ENCODE peak calls at places on chromosome 9, in five cellular contexts. M is mesendoderm, D is IMR-90, J is H9, U is mesenchymal stem cell. K is an unnamed sample.

GRCh38 chr9:133305731-133306130 is 30.3 kb downstream of the SURF6 start:
- DNase-seq in D (no peak), J (no peak), U (no peak), M (no peak), K (no peak)

GRCh38 chr9:7879551-7880245 is 80.1 kb upstream of the DMAC1 start:
- DNase-seq in J (peak), U (no peak), M (peak), D (no peak), K (peak)

GRCh38 chr9:108100571-108100970 is 611.0 kb upstream of the KLF4 start:
- DNase-seq in U (no peak), D (no peak), M (no peak), J (no peak), K (no peak)

GRCh38 chr9:101702257-101702656 is 36.2 kb downstream of the GRIN3A start:
- DNase-seq in J (no peak), M (no peak), U (no peak), D (no peak), K (no peak)

GRCh38 chr9:1759901-1760300 is 255.2 kb upstream of the SMARCA2 start:
- DNase-seq in M (peak), D (no peak), J (peak), U (no peak), K (no peak)

GRCh38 chr9:98575379-98576346 is 133.1 kb downstream of the GABBR2 start:
- DNase-seq in D (peak), J (no peak), U (peak), M (peak), K (no peak)

GRCh38 chr9:90300901-90301688 is 341.5 kb downstream of the DIRAS2 start:
- DNase-seq in D (peak), J (no peak), M (peak), U (peak), K (no peak)

GRCh38 chr9:137778336-137778735 is 99.2 kb upstream of the CACNA1B start:
- DNase-seq in U (no peak), D (no peak), M (no peak), J (no peak), K (no peak)

GRCh38 chr9:127796225-127796813 is 6.4 kb upstream of the FPGS start:
- DNase-seq in D (peak), J (no peak), U (peak), M (no peak), K (no peak)

GRCh38 chr9:128927731-128928411 is 7.1 kb downstream of the PHYHD1 start:
- DNase-seq in M (peak), J (peak), U (peak), D (peak), K (peak)

GRCh38 chr9:100880284-100880683 is 148.2 kb upstream of the PLPPR1 start:
- DNase-seq in D (no peak), J (no peak), M (no peak), U (no peak), K (no peak)

GRCh38 chr9:36731576-36731975 is 158.9 kb downstream of the MELK start:
- DNase-seq in M (no peak), D (peak), J (no peak), U (no peak), K (no peak)

GRCh38 chr9:551986-552930 is 289.2 kb upstream of the DMRT1 start:
- DNase-seq in D (no peak), J (no peak), M (peak), U (no peak), K (no peak)

GRCh38 chr9:99633260-99633659 is 188.4 kb upstream of the NR4A3 start:
- DNase-seq in U (no peak), D (no peak), M (no peak), J (no peak), K (no peak)

GRCh38 chr9:613771-614347 is 227.6 kb upstream of the DMRT1 start:
- DNase-seq in U (peak), J (peak), D (peak), M (peak), K (peak)

GRCh38 chr9:1939926-1940368 is 75.2 kb upstream of the SMARCA2 start:
- DNase-seq in J (peak), U (no peak), D (peak), M (peak), K (no peak)

GRCh38 chr9:128072144-128073021 is 4.4 kb downstream of the SLC25A25 start:
- DNase-seq in M (no peak), U (peak), D (peak), J (no peak), K (no peak)

GRCh38 chr9:35966433-35966832 is 8.5 kb upstream of the OR2S2 start:
- DNase-seq in J (no peak), M (no peak), U (no peak), D (no peak), K (no peak)

GRCh38 chr9:121871431-121872025 is 220.1 kb downstream of the DAB2IP start:
- DNase-seq in D (peak), U (no peak), J (no peak), M (no peak), K (no peak)

GRCh38 chr9:33850677-33851076 is 33.7 kb downstream of the UBE2R2 start:
- DNase-seq in U (no peak), M (no peak), D (no peak), J (no peak), K (no peak)

GRCh38 chr9:129995409-129996160 is 47.4 kb downstream of the FNBP1 start:
- DNase-seq in D (peak), J (no peak), M (no peak), U (peak), K (no peak)

GRCh38 chr9:70746760-70747159 is 332.3 kb upstream of the KLF9 start:
- DNase-seq in D (no peak), M (no peak), U (no peak), J (no peak), K (no peak)

GRCh38 chr9:38068616-38068865 is 486 bp downstream of the SHB start:
- DNase-seq in J (no peak), M (no peak), U (peak), D (peak), K (no peak)

GRCh38 chr9:136584401-136585328 is 38.8 kb upstream of the NOTCH1 start:
- DNase-seq in D (no peak), M (no peak), U (no peak), J (no peak), K (no peak)

GRCh38 chr9:136587145-136587943 is 41.5 kb upstream of the NOTCH1 start:
- DNase-seq in U (peak), J (peak), D (peak), M (peak), K (no peak)

GRCh38 chr9:136586391-136586790 is 40.5 kb upstream of the NOTCH1 start:
- DNase-seq in J (no peak), U (no peak), D (no peak), M (no peak), K (no peak)

GRCh38 chr9:136582977-136583735 is 37.3 kb upstream of the NOTCH1 start:
- DNase-seq in J (no peak), D (no peak), U (no peak), M (no peak), K (no peak)

GRCh38 chr9:136585531-136586120 is 39.8 kb upstream of the NOTCH1 start:
- DNase-seq in M (no peak), U (no peak), D (no peak), J (no peak), K (no peak)
- H2BK120ac ChIP-seq in M (no peak), U (peak), D (no peak), J (no peak), K (peak)

GRCh38 chr9:81611664-81612063 is 77.7 kb downstream of the TLE1 start:
- DNase-seq in U (no peak), J (no peak), D (no peak), M (no peak), K (no peak)

GRCh38 chr9:81610739-81611107 is 78.6 kb downstream of the TLE1 start:
- DNase-seq in U (no peak), D (no peak), J (no peak), M (no peak), K (no peak)

GRCh38 chr9:81614335-81614734 is 75.0 kb downstream of the TLE1 start:
- DNase-seq in J (no peak), U (no peak), D (no peak), M (no peak), K (no peak)

GRCh38 chr9:81616141-81616540 is 73.2 kb downstream of the TLE1 start:
- DNase-seq in J (no peak), D (no peak), U (no peak), M (no peak), K (no peak)

GRCh38 chr9:81613002-81613750 is 76.2 kb downstream of the TLE1 start:
- DNase-seq in D (peak), U (peak), J (no peak), M (no peak), K (no peak)
- H2BK120ac ChIP-seq in D (peak), U (no peak), J (no peak), M (no peak), K (no peak)

GRCh38 chr9:132245465-132245864 is 83.6 kb downstream of the NTNG2 start:
- DNase-seq in D (no peak), U (no peak), J (peak), M (no peak), K (no peak)
- H2BK120ac ChIP-seq in D (no peak), U (no peak), J (no peak), M (no peak), K (no peak)

GRCh38 chr9:110895141-110895912 is 142.9 kb downstream of the LPAR1 start:
- DNase-seq in M (no peak), D (no peak), J (no peak), U (no peak), K (no peak)
- H2BK120ac ChIP-seq in M (no peak), D (no peak), J (no peak), U (no peak), K (no peak)

DNA sequence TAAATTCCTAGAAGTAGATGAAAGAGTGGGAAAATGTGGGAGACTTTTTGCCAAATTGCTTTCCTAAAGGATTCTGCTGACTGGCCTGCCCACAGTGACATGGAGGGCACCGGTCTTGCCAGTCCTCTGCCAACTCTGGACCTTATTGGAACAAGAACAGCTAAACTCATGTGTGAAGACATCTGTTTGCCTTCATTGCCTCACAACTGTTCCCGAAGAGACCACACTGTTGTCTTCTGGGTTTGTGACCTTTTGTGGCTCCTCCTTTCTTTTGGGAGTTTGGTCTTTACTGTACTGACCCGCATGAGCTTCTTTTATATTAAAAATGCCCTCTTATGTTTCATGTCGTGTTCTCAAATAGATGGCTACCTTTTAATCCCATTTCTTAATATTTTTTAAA is 16.1 kb upstream of the WNK2 start:
- DNase-seq in M (no peak), U (no peak), D (no peak), J (no peak), K (no peak)
- H2BK120ac ChIP-seq in M (no peak), U (no peak), D (no peak), J (no peak), K (no peak)

GRCh38 chr9:16028516-16028915 is 475.7 kb downstream of the CCDC171 start:
- DNase-seq in D (peak), U (peak), J (no peak), M (no peak), K (no peak)

GRCh38 chr9:16030513-16031185 is 477.8 kb downstream of the CCDC171 start:
- DNase-seq in D (peak), M (peak), J (no peak), U (peak), K (no peak)

GRCh38 chr9:16029056-16029615 is 476.3 kb downstream of the CCDC171 start:
- DNase-seq in J (no peak), M (no peak), D (peak), U (peak), K (no peak)

GRCh38 chr9:16031486-16031885 is 478.6 kb downstream of the CCDC171 start:
- DNase-seq in M (peak), J (no peak), D (no peak), U (no peak), K (no peak)

DNA sequence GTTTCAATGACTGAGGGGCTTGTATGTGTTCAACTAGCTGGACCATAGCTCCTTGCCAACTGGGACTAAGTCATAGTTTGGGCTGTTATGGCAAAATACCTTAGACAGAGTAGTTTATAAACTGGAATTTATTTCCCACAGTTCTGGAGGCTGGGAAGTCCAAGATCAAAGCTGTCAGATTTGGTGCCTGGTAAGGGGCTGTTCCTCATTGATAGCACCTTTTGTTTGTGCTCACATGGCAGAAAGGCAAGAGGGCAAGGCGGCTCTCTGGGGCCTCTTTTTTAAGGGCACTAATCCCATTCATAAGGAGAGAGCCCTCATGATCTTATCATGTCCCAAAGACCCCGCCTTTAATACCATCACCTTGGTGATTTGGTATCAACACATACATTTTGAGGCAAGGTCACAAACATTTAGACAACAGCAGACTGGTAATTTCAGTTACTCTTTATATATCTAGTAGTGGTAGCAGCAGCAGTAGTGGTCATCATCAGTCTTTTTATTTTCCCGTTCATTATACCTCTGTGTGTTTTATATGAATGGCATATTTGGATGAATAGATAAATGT is 477.0 kb downstream of the CCDC171 start:
- DNase-seq in U (no peak), M (peak), D (no peak), J (no peak), K (no peak)
- H2BK120ac ChIP-seq in U (peak), M (no peak), D (peak), J (no peak), K (no peak)

K was measured in neuronal stem cell.